ENCODE peak calls at places on chromosomes 11 and 22, in eight cellular contexts. One of them, this sample, is unnamed.
A peak's percentile ranks its signal among the peaks of the same experiment; 100 is the strongest.

GRCh38 chr11:79906189-79906588 is 465.4 kb upstream of the TENM4 start:
- DNase-seq in left lung: no peak
- DNase-seq in amygdala: no peak
- DNase-seq in activated T-helper 1 cell treated with anti-CD3 and anti-CD28 coated beads, Interleukin-12 subunit alpha, Interleukin-12 subunit beta, Interleukin-2, Interleukin-4 antibody, amounts not matched to agents 30 ng/mL and 10 ng/mL and 1 ng/mL, durations not matched to agents 14 hours and 24 hours and 36 hours: no peak
- DNase-seq in ovary: no peak
- DNase-seq in stromal cell of bone marrow: no peak
- DNase-seq in right cardiac atrium: no peak
- DNase-seq in Calu3: no peak
- DNase-seq in this sample: no peak

GRCh38 chr11:975824-976223 is 50.2 kb downstream of the AP2A2 start:
- DNase-seq in activated T-helper 1 cell treated with anti-CD3 and anti-CD28 coated beads, Interleukin-12 subunit alpha, Interleukin-12 subunit beta, Interleukin-2, Interleukin-4 antibody, amounts not matched to agents 30 ng/mL and 10 ng/mL and 1 ng/mL, durations not matched to agents 14 hours and 24 hours and 36 hours: no peak
- DNase-seq in amygdala: no peak
- DNase-seq in left lung: no peak
- DNase-seq in ovary: no peak
- DNase-seq in stromal cell of bone marrow: no peak
- DNase-seq in right cardiac atrium: no peak
- DNase-seq in Calu3: no peak
- DNase-seq in this sample: no peak

GRCh38 chr22:40595497-40596234 is 40.9 kb downstream of the MRTFA start:
- DNase-seq in amygdala: no peak
- DNase-seq in ovary: no peak
- DNase-seq in Calu3: no peak
- DNase-seq in stromal cell of bone marrow: peak; percentile 31
- DNase-seq in right cardiac atrium: no peak
- DNase-seq in activated T-helper 1 cell treated with anti-CD3 and anti-CD28 coated beads, Interleukin-12 subunit alpha, Interleukin-12 subunit beta, Interleukin-2, Interleukin-4 antibody, amounts not matched to agents 30 ng/mL and 10 ng/mL and 1 ng/mL, durations not matched to agents 14 hours and 24 hours and 36 hours: no peak
- DNase-seq in left lung: no peak
- DNase-seq in this sample: no peak

GRCh38 chr11:96481204-96481603 is 91.4 kb downstream of the JRKL start:
- DNase-seq in activated T-helper 1 cell treated with anti-CD3 and anti-CD28 coated beads, Interleukin-12 subunit alpha, Interleukin-12 subunit beta, Interleukin-2, Interleukin-4 antibody, amounts not matched to agents 30 ng/mL and 10 ng/mL and 1 ng/mL, durations not matched to agents 14 hours and 24 hours and 36 hours: no peak
- DNase-seq in stromal cell of bone marrow: no peak
- DNase-seq in left lung: no peak
- DNase-seq in right cardiac atrium: no peak
- DNase-seq in amygdala: no peak
- DNase-seq in ovary: no peak
- DNase-seq in Calu3: no peak
- DNase-seq in this sample: no peak

GRCh38 chr11:104812416-104812815 is 85.8 kb downstream of the CASP12 start:
- DNase-seq in right cardiac atrium: no peak
- DNase-seq in Calu3: no peak
- DNase-seq in amygdala: no peak
- DNase-seq in ovary: no peak
- DNase-seq in activated T-helper 1 cell treated with anti-CD3 and anti-CD28 coated beads, Interleukin-12 subunit alpha, Interleukin-12 subunit beta, Interleukin-2, Interleukin-4 antibody, amounts not matched to agents 30 ng/mL and 10 ng/mL and 1 ng/mL, durations not matched to agents 14 hours and 24 hours and 36 hours: no peak
- DNase-seq in stromal cell of bone marrow: no peak
- DNase-seq in left lung: no peak
- DNase-seq in this sample: no peak

GRCh38 chr11:62770778-62771143 is 435 bp upstream of the TAF6L start:
- DNase-seq in Calu3: no peak
- DNase-seq in stromal cell of bone marrow: no peak
- DNase-seq in right cardiac atrium: no peak
- DNase-seq in ovary: peak; percentile 43
- DNase-seq in amygdala: no peak
- DNase-seq in left lung: peak; percentile 44
- DNase-seq in activated T-helper 1 cell treated with anti-CD3 and anti-CD28 coated beads, Interleukin-12 subunit alpha, Interleukin-12 subunit beta, Interleukin-2, Interleukin-4 antibody, amounts not matched to agents 30 ng/mL and 10 ng/mL and 1 ng/mL, durations not matched to agents 14 hours and 24 hours and 36 hours: no peak
- DNase-seq in this sample: no peak

GRCh38 chr22:47093720-47094119 is 331.3 kb downstream of the TBC1D22A start:
- DNase-seq in stromal cell of bone marrow: no peak
- DNase-seq in Calu3: no peak
- DNase-seq in left lung: no peak
- DNase-seq in ovary: no peak
- DNase-seq in activated T-helper 1 cell treated with anti-CD3 and anti-CD28 coated beads, Interleukin-12 subunit alpha, Interleukin-12 subunit beta, Interleukin-2, Interleukin-4 antibody, amounts not matched to agents 30 ng/mL and 10 ng/mL and 1 ng/mL, durations not matched to agents 14 hours and 24 hours and 36 hours: no peak
- DNase-seq in right cardiac atrium: no peak
- DNase-seq in amygdala: no peak
- DNase-seq in this sample: no peak

GRCh38 chr11:65872555-65873279 is at the start of gene EFEMP2:
- DNase-seq in activated T-helper 1 cell treated with anti-CD3 and anti-CD28 coated beads, Interleukin-12 subunit alpha, Interleukin-12 subunit beta, Interleukin-2, Interleukin-4 antibody, amounts not matched to agents 30 ng/mL and 10 ng/mL and 1 ng/mL, durations not matched to agents 14 hours and 24 hours and 36 hours: no peak
- DNase-seq in ovary: peak; percentile 66
- DNase-seq in Calu3: no peak
- DNase-seq in right cardiac atrium: peak; percentile 71
- DNase-seq in stromal cell of bone marrow: no peak
- DNase-seq in left lung: no peak
- DNase-seq in amygdala: no peak
- DNase-seq in this sample: no peak

GRCh38 chr22:23675502-23676415 is 15.1 kb upstream of the RGL4 start:
- DNase-seq in amygdala: no peak
- DNase-seq in right cardiac atrium: peak; percentile 43
- DNase-seq in left lung: peak; percentile 61
- DNase-seq in stromal cell of bone marrow: no peak
- DNase-seq in ovary: no peak
- DNase-seq in Calu3: peak; percentile 57
- DNase-seq in activated T-helper 1 cell treated with anti-CD3 and anti-CD28 coated beads, Interleukin-12 subunit alpha, Interleukin-12 subunit beta, Interleukin-2, Interleukin-4 antibody, amounts not matched to agents 30 ng/mL and 10 ng/mL and 1 ng/mL, durations not matched to agents 14 hours and 24 hours and 36 hours: no peak
- DNase-seq in this sample: no peak

GRCh38 chr22:39176067-39176621 is 23.7 kb upstream of the CBX7 start:
- DNase-seq in ovary: peak; percentile 75
- DNase-seq in stromal cell of bone marrow: no peak
- DNase-seq in right cardiac atrium: peak; percentile 74
- DNase-seq in Calu3: peak; percentile 79
- DNase-seq in left lung: peak; percentile 49
- DNase-seq in activated T-helper 1 cell treated with anti-CD3 and anti-CD28 coated beads, Interleukin-12 subunit alpha, Interleukin-12 subunit beta, Interleukin-2, Interleukin-4 antibody, amounts not matched to agents 30 ng/mL and 10 ng/mL and 1 ng/mL, durations not matched to agents 14 hours and 24 hours and 36 hours: no peak
- DNase-seq in amygdala: no peak
- DNase-seq in this sample: peak; percentile 51

GRCh38 chr11:14980854-14981253 is 8.7 kb upstream of the CALCA start:
- DNase-seq in activated T-helper 1 cell treated with anti-CD3 and anti-CD28 coated beads, Interleukin-12 subunit alpha, Interleukin-12 subunit beta, Interleukin-2, Interleukin-4 antibody, amounts not matched to agents 30 ng/mL and 10 ng/mL and 1 ng/mL, durations not matched to agents 14 hours and 24 hours and 36 hours: no peak
- DNase-seq in amygdala: no peak
- DNase-seq in right cardiac atrium: no peak
- DNase-seq in stromal cell of bone marrow: peak; percentile 72
- DNase-seq in Calu3: no peak
- DNase-seq in left lung: no peak
- DNase-seq in ovary: no peak
- DNase-seq in this sample: no peak

GRCh38 chr22:45600791-45601730 is 70.6 kb upstream of the ATXN10 start:
- DNase-seq in Calu3: no peak
- DNase-seq in right cardiac atrium: no peak
- DNase-seq in ovary: no peak
- DNase-seq in activated T-helper 1 cell treated with anti-CD3 and anti-CD28 coated beads, Interleukin-12 subunit alpha, Interleukin-12 subunit beta, Interleukin-2, Interleukin-4 antibody, amounts not matched to agents 30 ng/mL and 10 ng/mL and 1 ng/mL, durations not matched to agents 14 hours and 24 hours and 36 hours: no peak
- DNase-seq in left lung: no peak
- DNase-seq in amygdala: no peak
- DNase-seq in stromal cell of bone marrow: peak; percentile 44
- DNase-seq in this sample: no peak

GRCh38 chr22:42844756-42845155 is 12.3 kb downstream of the ARFGAP3 start:
- DNase-seq in amygdala: no peak
- DNase-seq in right cardiac atrium: no peak
- DNase-seq in Calu3: no peak
- DNase-seq in ovary: no peak
- DNase-seq in activated T-helper 1 cell treated with anti-CD3 and anti-CD28 coated beads, Interleukin-12 subunit alpha, Interleukin-12 subunit beta, Interleukin-2, Interleukin-4 antibody, amounts not matched to agents 30 ng/mL and 10 ng/mL and 1 ng/mL, durations not matched to agents 14 hours and 24 hours and 36 hours: no peak
- DNase-seq in stromal cell of bone marrow: no peak
- DNase-seq in left lung: no peak
- DNase-seq in this sample: no peak

GRCh38 chr11:105054723-105055492 is 9.8 kb upstream of the CARD16 start:
- DNase-seq in activated T-helper 1 cell treated with anti-CD3 and anti-CD28 coated beads, Interleukin-12 subunit alpha, Interleukin-12 subunit beta, Interleukin-2, Interleukin-4 antibody, amounts not matched to agents 30 ng/mL and 10 ng/mL and 1 ng/mL, durations not matched to agents 14 hours and 24 hours and 36 hours: no peak
- DNase-seq in left lung: no peak
- DNase-seq in right cardiac atrium: no peak
- DNase-seq in ovary: no peak
- DNase-seq in Calu3: no peak
- DNase-seq in stromal cell of bone marrow: no peak
- DNase-seq in amygdala: no peak
- DNase-seq in this sample: no peak

This sample was measured in gastrocnemius medialis.